ENCODE peak calls at places on chromosomes 4 and X, in eight cellular contexts. W, F, B, X, Z, U, R and T are unnamed samples.

GRCh38 chr4:20589436-20589835 is 110.8 kb upstream of the PACRGL start:
- DNase-seq in W (no peak), F (no peak), B (no peak), X (no peak), Z (no peak), U (no peak), R (no peak), T (no peak)

GRCh38 chrX:113305496-113305895 is 464.9 kb upstream of the AMOT start:
- DNase-seq in W (no peak), F (no peak), B (no peak), X (no peak), Z (no peak), U (no peak), R (no peak), T (no peak)

GRCh38 chrX:13165747-13166146 is 121.3 kb upstream of the FAM9C start:
- DNase-seq in W (no peak), F (no peak), B (no peak), X (no peak), Z (no peak), U (no peak), R (no peak), T (no peak)

GRCh38 chr4:856468-856901 is 30.6 kb upstream of the CPLX1 start:
- DNase-seq in W (no peak), F (no peak), B (no peak), X (no peak), Z (no peak), U (no peak), R (no peak), T (no peak)

GRCh38 chr4:53235547-53235946 is 130.3 kb downstream of the SCFD2 start:
- DNase-seq in W (no peak), F (no peak), B (no peak), X (no peak), Z (no peak), U (no peak), R (no peak), T (no peak)

GRCh38 chr4:183287677-183288076 is 32.4 kb downstream of the CLDN22 start:
- DNase-seq in W (no peak), F (no peak), B (no peak), X (no peak), Z (no peak), U (no peak), R (no peak), T (no peak)

GRCh38 chr4:40209401-40209800 is 12.6 kb downstream of the RHOH start:
- DNase-seq in W (no peak), F (no peak), B (no peak), X (no peak), Z (no peak), U (no peak), R (no peak), T (no peak)

GRCh38 chr4:110071466-110071865 is 126.9 kb downstream of the ELOVL6 start:
- DNase-seq in W (no peak), F (no peak), B (no peak), X (no peak), Z (peak; percentile 21), U (no peak), R (no peak), T (no peak)

GRCh38 chr4:37528161-37528560 is 158.0 kb downstream of the RELL1 start:
- DNase-seq in W (no peak), F (no peak), B (no peak), X (no peak), Z (no peak), U (no peak), R (peak; percentile 28), T (no peak)

GRCh38 chrX:139739138-139739537 is 31.2 kb upstream of the MCF2 start:
- DNase-seq in W (no peak), F (no peak), B (no peak), X (no peak), Z (no peak), U (no peak), R (no peak), T (no peak)

GRCh38 chr4:6641164-6641970 is 882 bp downstream of the MRFAP1 start:
- DNase-seq in W (peak; percentile 35), F (peak; percentile 74), B (no peak), X (peak; percentile 68), Z (peak; percentile 32), U (peak; percentile 78), R (peak; percentile 29), T (peak; percentile 39)
- H3K36me3 ChIP-seq in W (peaks cover 8% of the 10 kb centered on the region), F (peaks cover 20% of the 10 kb centered on the region), B (peaks cover 24% of the 10 kb centered on the region), X (no peaks in the 10 kb centered on the region), Z (peaks cover 21% of the 10 kb centered on the region), U (no peaks in the 10 kb centered on the region), R (no peaks in the 10 kb centered on the region), T (peaks cover 17% of the 10 kb centered on the region)

DNA sequence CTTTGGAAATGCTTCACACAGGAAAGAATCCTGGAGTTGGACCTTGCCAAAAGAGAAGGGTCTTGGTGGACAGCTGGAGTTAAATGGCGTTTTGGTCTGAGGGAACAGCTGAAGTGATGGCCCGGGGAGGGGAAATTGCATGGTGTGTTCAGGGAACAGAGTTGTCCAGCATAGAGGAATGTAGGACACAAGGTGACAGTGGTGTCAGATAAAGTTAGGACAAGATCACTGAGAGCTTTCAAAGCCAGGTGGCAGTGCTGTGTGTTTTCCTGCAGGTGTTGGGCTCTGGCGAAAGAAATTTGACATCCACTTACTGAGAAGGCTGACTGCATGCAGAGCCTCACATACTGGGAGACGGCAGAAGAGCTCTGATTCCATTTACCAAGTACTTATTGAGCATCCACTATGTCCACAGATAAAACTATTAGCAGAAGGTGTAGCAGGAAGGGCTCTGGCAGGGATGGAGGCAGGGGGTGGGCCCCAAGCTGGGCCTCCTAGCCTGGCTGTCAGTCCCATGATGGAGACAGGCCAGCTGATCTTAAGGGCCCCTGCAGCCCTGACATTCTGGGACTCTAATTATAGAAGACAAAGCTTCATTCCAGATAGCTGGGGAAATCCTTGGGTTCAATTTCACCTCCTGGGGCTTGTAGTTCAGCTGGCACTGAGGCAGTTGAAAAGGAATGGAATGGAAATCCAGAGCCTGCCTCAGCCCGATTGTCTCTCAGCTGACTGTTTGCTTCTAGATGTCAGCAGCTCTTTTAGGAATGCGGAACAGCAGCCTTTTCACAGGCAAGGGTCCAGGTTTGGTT is 150.2 kb upstream of the MAMLD1 start:
- DNase-seq in W (peak; percentile 81), F (no peak), B (no peak), X (no peak), Z (peak; percentile 34), U (peak; percentile 52), R (peak; percentile 23), T (no peak)
- TF ChIP-seq CTCF in W (no peak), F (no peak), B (no peak), X (no peak), Z (peak; percentile 22), U (no peak), R (no peak), T (no peak)

GRCh38 chrX:115696039-115696438 is 135.1 kb downstream of the PLS3 start:
- DNase-seq in W (no peak), F (no peak), B (no peak), X (no peak), Z (no peak), U (no peak), R (no peak), T (no peak)
- H3K4me3 ChIP-seq in W (no peak overlapping the region), F (no peak overlapping the region), B (no peak overlapping the region), X (no peak overlapping the region), Z (no peak overlapping the region), U (no peak overlapping the region), R (no peak overlapping the region), T (no peak overlapping the region)

GRCh38 chr4:3207531-3208037 is 41.4 kb upstream of the MSANTD1 start:
- DNase-seq in W (no peak), F (no peak), B (no peak), X (no peak), Z (no peak), U (no peak), R (no peak), T (no peak)
- H3K36me3 ChIP-seq in W (peaks cover 40% of the 10 kb centered on the region), F (peaks cover 51% of the 10 kb centered on the region), B (peaks cover 76% of the 10 kb centered on the region), X (no peaks in the 10 kb centered on the region), Z (peaks cover 86% of the 10 kb centered on the region), U (no peaks in the 10 kb centered on the region), R (peaks cover 4% of the 10 kb centered on the region), T (peaks cover 22% of the 10 kb centered on the region)

GRCh38 chr4:51842554-51843308 is at the start of gene DCUN1D4:
- DNase-seq in W (peak; percentile 100), F (peak; percentile 100), B (peak; percentile 100), X (peak; percentile 100), Z (peak; percentile 100), U (peak; percentile 100), R (peak; percentile 100), T (peak; percentile 100)
- TF ChIP-seq CTCF in W (peak; percentile 43), F (peak; percentile 47), B (peak; percentile 48), X (peak; percentile 34), Z (peak; percentile 71), U (peak; percentile 37), R (peak; percentile 22), T (peak; percentile 28)

GRCh38 chr4:85128246-85129204 is 162.0 kb upstream of the WDFY3 start:
- DNase-seq in W (no peak), F (no peak), B (no peak), X (no peak), Z (no peak), U (no peak), R (no peak), T (no peak)
- H3K4me3 ChIP-seq in W (no peak overlapping the region), F (no peak overlapping the region), B (no peak overlapping the region), X (no peak overlapping the region), Z (no peak overlapping the region), U (no peak overlapping the region), R (no peak overlapping the region), T (no peak overlapping the region)

GRCh38 chr4:82861529-82861928 is 29.4 kb downstream of the SEC31A start:
- DNase-seq in W (no peak), F (no peak), B (no peak), X (no peak), Z (no peak), U (no peak), R (no peak), T (no peak)
- H3K36me3 ChIP-seq in W (peaks cover 72% of the 10 kb centered on the region), F (peaks cover 65% of the 10 kb centered on the region), B (peaks cover 78% of the 10 kb centered on the region), X (no peaks in the 10 kb centered on the region), Z (peaks cover 100% of the 10 kb centered on the region), U (no peaks in the 10 kb centered on the region), R (peaks cover 6% of the 10 kb centered on the region), T (peaks cover 63% of the 10 kb centered on the region)

DNA sequence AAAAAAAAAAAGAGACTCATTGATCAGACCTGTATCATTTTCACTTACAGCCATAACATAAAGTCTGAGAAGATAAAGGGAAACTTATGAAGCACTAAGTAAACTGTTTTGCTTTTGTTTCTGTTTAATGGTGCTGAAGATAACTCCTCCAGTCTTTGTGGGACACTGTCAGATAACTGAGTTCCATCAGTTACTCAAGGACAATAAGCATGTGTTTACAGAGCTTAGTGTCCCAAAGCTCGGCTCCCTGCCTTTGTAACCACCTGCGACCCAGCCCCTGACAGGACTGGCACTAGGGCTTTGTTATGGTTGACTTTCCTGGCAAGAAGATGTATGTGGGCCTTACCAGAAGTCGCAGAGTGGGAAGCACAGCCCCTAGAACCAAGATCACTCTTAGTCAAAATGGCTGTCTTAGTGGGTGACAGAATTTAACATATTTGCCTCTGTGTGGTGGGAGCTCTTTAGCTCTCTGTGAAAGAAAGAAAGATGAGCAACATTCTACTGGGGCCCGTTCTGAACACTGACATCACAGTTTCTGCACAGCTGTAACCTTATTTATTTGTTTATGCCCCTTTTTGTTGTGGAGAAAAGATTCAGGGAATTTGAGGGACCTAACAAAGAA is 68.1 kb downstream of the FNIP2 start:
- DNase-seq in W (no peak), F (no peak), B (no peak), X (no peak), Z (no peak), U (no peak), R (no peak), T (no peak)
- TF ChIP-seq CTCF in W (no peak), F (no peak), B (no peak), X (no peak), Z (no peak), U (no peak), R (no peak), T (no peak)